ENCODE peak calls at places on chromosomes 6 and 20, in nine cellular contexts. O is dorsolateral prefrontal cortex; V is naive thymus-derived CD4-positive, alpha-beta T cell; I is ascending aorta; E is esophagus muscularis mucosa; N is GM23338; W is SJCRH30; B is stomach; Z is body of pancreas. A is an unnamed sample.
A peak's percentile ranks its signal among the peaks of the same experiment; 100 is the strongest.

GRCh38 chr6:149317656-149318571 is at the start of gene TAB2:
- DNase-seq in O (peak; percentile 17), V (peak; percentile 78), I (no peak), E (no peak), N (peak; percentile 72), W (peak; percentile 50), B (peak; percentile 39), Z (no peak), A (peak; percentile 57)

GRCh38 chr6:55046869-55047422 is 127.4 kb upstream of the HCRTR2 start:
- DNase-seq in O (no peak), V (no peak), I (no peak), E (no peak), N (peak; percentile 17), W (peak; percentile 18), B (no peak), Z (no peak), A (no peak)

GRCh38 chr6:15351631-15352030 is 105.8 kb downstream of the JARID2 start:
- DNase-seq in O (no peak), V (no peak), I (no peak), E (no peak), N (no peak), W (no peak), B (no peak), Z (no peak), A (no peak)

GRCh38 chr6:109790131-109790530 is 99.0 kb downstream of the FIG4 start:
- DNase-seq in O (no peak), V (no peak), I (no peak), E (no peak), N (peak; percentile 42), W (peak; percentile 21), B (no peak), Z (no peak), A (no peak)

GRCh38 chr20:46757754-46758678 is 48.6 kb downstream of the SLC2A10 start:
- DNase-seq in O (peak; percentile 45), V (peak; percentile 39), I (no peak), E (no peak), N (peak; percentile 81), W (peak; percentile 98), B (peak; percentile 66), Z (peak; percentile 45), A (peak; percentile 74)

GRCh38 chr6:55568779-55569439 is 10.1 kb downstream of the HMGCLL1 start:
- DNase-seq in O (no peak), V (no peak), I (no peak), E (no peak), N (no peak), W (no peak), B (no peak), Z (no peak), A (no peak)

GRCh38 chr6:151179321-151179720 is 60.4 kb upstream of the AKAP12 start:
- DNase-seq in O (no peak), V (no peak), I (no peak), E (no peak), N (no peak), W (no peak), B (no peak), Z (no peak), A (no peak)

GRCh38 chr6:163860194-163861081 is 445.9 kb downstream of the QKI start:
- DNase-seq in O (no peak), V (no peak), I (no peak), E (peak; percentile 89), N (no peak), W (no peak), B (no peak), Z (no peak), A (peak; percentile 20)

GRCh38 chr6:105991561-105992314 is 94.4 kb upstream of the PRDM1 start:
- DNase-seq in O (no peak), V (peak; percentile 51), I (no peak), E (no peak), N (peak; percentile 56), W (no peak), B (peak; percentile 52), Z (peak; percentile 26), A (no peak)

GRCh38 chr6:81787313-81788068 is 35.0 kb upstream of the TENT5A start:
- DNase-seq in O (no peak), V (no peak), I (no peak), E (no peak), N (no peak), W (no peak), B (no peak), Z (no peak), A (no peak)

GRCh38 chr6:68635706-68636513 is 828 bp downstream of the ADGRB3 start:
- DNase-seq in O (peak; percentile 65), V (no peak), I (no peak), E (no peak), N (peak; percentile 57), W (peak; percentile 58), B (no peak), Z (no peak), A (peak; percentile 42)

GRCh38 chr6:39755231-39755630 is 30.0 kb upstream of the KIF6 start:
- DNase-seq in O (no peak), V (no peak), I (no peak), E (no peak), N (no peak), W (no peak), B (no peak), Z (no peak), A (no peak)

DNA sequence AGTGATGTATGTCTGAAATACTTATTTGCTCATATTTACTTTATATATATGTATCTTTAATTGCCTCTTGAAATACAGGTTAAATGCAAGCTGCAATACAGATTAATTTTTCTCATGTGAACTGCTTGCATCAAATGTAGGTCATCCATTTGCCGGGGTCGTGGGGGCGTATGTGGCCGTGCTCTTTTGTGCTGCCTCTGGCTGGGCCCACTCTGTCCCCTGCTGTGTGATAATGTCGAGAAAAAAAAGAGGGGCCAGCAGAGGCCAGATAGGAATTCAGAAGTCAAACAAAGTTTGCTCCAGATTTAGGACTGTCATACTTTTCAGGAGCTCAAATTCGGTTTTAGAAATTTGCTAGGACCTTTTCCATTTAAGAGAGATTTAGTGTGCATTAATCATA is 459.6 kb upstream of the SOX4 start:
- DNase-seq in O (no peak), V (no peak), I (no peak), E (no peak), N (no peak), W (no peak), B (no peak), Z (no peak), A (peak; percentile 26)
- H3K27ac ChIP-seq in O (no peak overlapping the region), V (no peak overlapping the region), I (no peak overlapping the region), E (no peak overlapping the region), N (no peak overlapping the region), W (no peak overlapping the region), B (no peak overlapping the region), Z (no peak overlapping the region), A (no peak overlapping the region)

GRCh38 chr20:51219544-51219943 is 196.6 kb upstream of the KCNG1 start:
- DNase-seq in O (no peak), V (no peak), I (no peak), E (no peak), N (no peak), W (no peak), B (no peak), Z (no peak), A (no peak)

GRCh38 chr20:51221791-51222408 is 199.0 kb upstream of the KCNG1 start:
- DNase-seq in O (no peak), V (no peak), I (no peak), E (no peak), N (peak; percentile 72), W (no peak), B (no peak), Z (no peak), A (no peak)

GRCh38 chr20:51220293-51220706 is 197.4 kb upstream of the KCNG1 start:
- DNase-seq in O (peak; percentile 11), V (no peak), I (no peak), E (no peak), N (peak; percentile 74), W (peak; percentile 56), B (peak; percentile 30), Z (peak; percentile 14), A (peak; percentile 18)

GRCh38 chr20:51223163-51223562 is 200.3 kb upstream of the KCNG1 start:
- DNase-seq in O (no peak), V (no peak), I (no peak), E (no peak), N (no peak), W (no peak), B (no peak), Z (no peak), A (no peak)

GRCh38 chr20:51221103-51221502 is 198.2 kb upstream of the KCNG1 start:
- DNase-seq in O (no peak), V (no peak), I (no peak), E (no peak), N (no peak), W (no peak), B (no peak), Z (no peak), A (no peak)
- H3K4me3 ChIP-seq in O (no peak overlapping the region), V (no peak overlapping the region), I (no peak overlapping the region), E (no peak overlapping the region), N (peak overlapping the region; percentile 39), W (no peak overlapping the region), B (no peak overlapping the region), Z (no peak overlapping the region), A (no peak overlapping the region)

GRCh38 chr6:72553531-72554202 is 68.2 kb upstream of the KCNQ5 start:
- DNase-seq in O (no peak), V (no peak), I (no peak), E (no peak), N (peak; percentile 47), W (peak; percentile 41), B (no peak), Z (no peak), A (no peak)
- H3K27ac ChIP-seq in O (no peak overlapping the region), V (no peak overlapping the region), I (no peak overlapping the region), E (no peak overlapping the region), N (peak overlapping the region; percentile 83), W (peak overlapping the region; percentile 47), B (no peak overlapping the region), Z (peak overlapping the region; percentile 5), A (no peak overlapping the region)

GRCh38 chr6:161361529-161361928 is 87.7 kb upstream of the AGPAT4 start:
- DNase-seq in O (no peak), V (no peak), I (no peak), E (no peak), N (no peak), W (no peak), B (no peak), Z (no peak), A (no peak)

GRCh38 chr6:161365633-161366032 is 91.8 kb upstream of the AGPAT4 start:
- DNase-seq in O (no peak), V (no peak), I (no peak), E (no peak), N (no peak), W (no peak), B (no peak), Z (no peak), A (no peak)

GRCh38 chr6:161360505-161360904 is 86.6 kb upstream of the AGPAT4 start:
- DNase-seq in O (no peak), V (no peak), I (no peak), E (no peak), N (no peak), W (no peak), B (no peak), Z (no peak), A (no peak)

GRCh38 chr6:161362266-161362665 is 88.4 kb upstream of the AGPAT4 start:
- DNase-seq in O (no peak), V (no peak), I (no peak), E (no peak), N (no peak), W (no peak), B (no peak), Z (no peak), A (no peak)

DNA sequence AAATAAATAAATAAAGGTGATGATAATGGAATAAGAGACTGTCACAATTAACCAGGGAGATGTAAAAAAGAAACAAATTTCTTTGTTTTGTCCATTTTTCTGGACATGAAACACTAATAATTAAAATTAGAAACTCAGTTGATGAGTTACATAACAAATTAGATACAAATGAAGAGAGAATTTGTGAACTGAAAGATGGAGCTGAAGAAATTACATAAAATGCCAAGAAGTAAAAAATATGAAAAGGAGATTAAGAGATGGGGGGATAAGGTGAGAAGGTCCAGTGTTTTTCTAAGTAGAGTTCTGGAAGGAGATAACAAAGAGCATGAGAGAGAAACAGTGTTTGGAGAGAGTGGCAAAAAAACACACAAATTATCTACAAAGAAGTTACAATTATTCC is 89.4 kb upstream of the AGPAT4 start:
- DNase-seq in O (no peak), V (no peak), I (no peak), E (no peak), N (no peak), W (no peak), B (no peak), Z (no peak), A (no peak)
- H3K4me3 ChIP-seq in O (no peak overlapping the region), V (no peak overlapping the region), I (no peak overlapping the region), E (no peak overlapping the region), N (no peak overlapping the region), W (no peak overlapping the region), B (no peak overlapping the region), Z (no peak overlapping the region), A (no peak overlapping the region)